ENCODE peak calls at places on chromosomes 5 and 9, in four cellular contexts. One of them, this sample, is unnamed.
A peak's percentile ranks its signal among the peaks of the same experiment; 100 is the strongest.

GRCh38 chr9:92759990-92760893 is 4.4 kb downstream of the BICD2 start:
- DNase-seq in HepG2: no peak
- DNase-seq in GM12878: no peak
- DNase-seq in K562: no peak
- DNase-seq in this sample: no peak

GRCh38 chr5:52864376-52864775 is 76.7 kb downstream of the ITGA1 start:
- DNase-seq in HepG2: no peak
- DNase-seq in GM12878: no peak
- DNase-seq in K562: no peak
- DNase-seq in this sample: no peak

GRCh38 chr5:1779021-1779680 is 20.5 kb downstream of the MRPL36 start:
- DNase-seq in HepG2: no peak
- DNase-seq in GM12878: no peak
- DNase-seq in K562: no peak
- DNase-seq in this sample: peak; percentile 9

GRCh38 chr9:71647094-71647591 is 121.2 kb downstream of the CEMIP2 start:
- DNase-seq in HepG2: no peak
- DNase-seq in GM12878: peak; percentile 16
- DNase-seq in K562: peak; percentile 61
- DNase-seq in this sample: no peak

GRCh38 chr9:94882953-94883641 is 156.6 kb downstream of the AOPEP start:
- DNase-seq in HepG2: no peak
- DNase-seq in GM12878: no peak
- DNase-seq in K562: no peak
- DNase-seq in this sample: no peak

GRCh38 chr5:95712347-95712958 is 18.7 kb upstream of the RHOBTB3 start:
- DNase-seq in HepG2: no peak
- DNase-seq in GM12878: no peak
- DNase-seq in K562: peak; percentile 88
- DNase-seq in this sample: no peak

GRCh38 chr9:98357921-98358535 is 102.6 kb upstream of the TBC1D2 start:
- DNase-seq in HepG2: no peak
- DNase-seq in GM12878: no peak
- DNase-seq in K562: no peak
- DNase-seq in this sample: no peak

GRCh38 chr9:125701351-125701750 is 5.7 kb downstream of the MAPKAP1 start:
- DNase-seq in HepG2: no peak
- DNase-seq in GM12878: no peak
- DNase-seq in K562: no peak
- DNase-seq in this sample: no peak

GRCh38 chr5:55037046-55037771 is 13.2 kb downstream of the GZMK start:
- DNase-seq in HepG2: no peak
- DNase-seq in GM12878: no peak
- DNase-seq in K562: no peak
- DNase-seq in this sample: peak; percentile 31

GRCh38 chr5:106675674-106676073 is 995.1 kb downstream of the EFNA5 start:
- DNase-seq in HepG2: no peak
- DNase-seq in GM12878: no peak
- DNase-seq in K562: no peak
- DNase-seq in this sample: no peak

GRCh38 chr9:129458155-129458661 is 162.7 kb downstream of the C9orf50 start:
- DNase-seq in HepG2: peak; percentile 51
- DNase-seq in GM12878: peak; percentile 24
- DNase-seq in K562: no peak
- DNase-seq in this sample: no peak

GRCh38 chr9:26357803-26358339 is 534.7 kb downstream of the CAAP1 start:
- DNase-seq in HepG2: no peak
- DNase-seq in GM12878: no peak
- DNase-seq in K562: no peak
- DNase-seq in this sample: no peak

GRCh38 chr9:35606138-35606504 is 1.1 kb downstream of the TESK1 start:
- DNase-seq in HepG2: no peak
- DNase-seq in GM12878: no peak
- DNase-seq in K562: no peak
- DNase-seq in this sample: no peak
- TF ChIP-seq ETV6 in HepG2: no peak
- TF ChIP-seq ETV6 in GM12878: no peak
- TF ChIP-seq ETV6 in K562: no peak
- TF ChIP-seq ETV6 in this sample: no peak

DNA sequence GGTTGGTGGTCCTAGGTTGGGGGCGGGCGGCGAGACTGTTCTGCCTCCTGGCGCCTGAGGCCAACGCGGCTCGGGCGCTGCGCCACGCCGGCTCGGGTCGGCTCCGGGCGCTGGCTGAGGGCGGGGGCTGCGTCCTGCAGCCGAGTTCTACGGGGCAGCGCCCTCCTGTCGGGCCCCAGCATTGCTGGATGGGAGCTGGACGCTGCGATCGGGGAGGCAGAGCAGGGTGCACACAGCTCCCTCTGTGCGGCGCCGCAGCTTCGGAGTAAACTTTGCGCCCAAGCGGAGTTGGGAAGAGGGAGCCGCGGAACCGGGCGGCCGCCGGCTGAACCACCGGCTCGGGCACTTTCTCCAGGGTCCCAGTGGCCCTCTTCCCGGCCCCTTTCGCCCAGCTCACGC is 530 bp downstream of the PRDM6 start:
- DNase-seq in HepG2: peak; percentile 12
- DNase-seq in GM12878: no peak
- DNase-seq in K562: no peak
- DNase-seq in this sample: peak; percentile 65
- TF ChIP-seq ATF2 in HepG2: no peak
- TF ChIP-seq ATF2 in GM12878: no peak
- TF ChIP-seq ATF2 in K562: no peak
- TF ChIP-seq ATF2 in this sample: no peak

DNA sequence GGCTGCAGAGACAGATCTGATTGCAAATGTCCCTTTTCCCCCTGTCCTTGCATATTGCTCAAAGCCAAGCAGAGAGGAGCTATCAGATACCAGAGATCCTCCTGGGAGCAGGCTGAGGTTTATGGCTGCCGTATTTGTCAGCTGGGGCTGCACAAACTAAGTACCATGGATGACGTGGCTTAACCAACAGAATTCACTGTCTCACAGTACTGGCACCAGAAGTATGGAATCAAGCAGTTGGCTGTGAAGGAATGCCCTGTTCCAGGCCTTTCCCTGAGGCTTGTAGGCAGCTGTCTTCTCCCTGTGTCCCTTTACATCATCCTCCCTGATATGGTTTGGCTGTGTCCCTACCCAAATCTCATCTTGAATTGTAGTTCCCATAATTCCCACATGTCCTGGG is 2.6 kb downstream of the CFAP90 start:
- DNase-seq in HepG2: no peak
- DNase-seq in GM12878: no peak
- DNase-seq in K562: no peak
- DNase-seq in this sample: no peak
- TF ChIP-seq ETV6 in HepG2: no peak
- TF ChIP-seq ETV6 in GM12878: no peak
- TF ChIP-seq ETV6 in K562: no peak
- TF ChIP-seq ETV6 in this sample: no peak

GRCh38 chr9:124285903-124286291 is 28.1 kb downstream of the NEK6 start:
- DNase-seq in HepG2: no peak
- DNase-seq in GM12878: peak; percentile 70
- DNase-seq in K562: peak; percentile 36
- DNase-seq in this sample: no peak
- TF ChIP-seq ATF2 in HepG2: no peak
- TF ChIP-seq ATF2 in GM12878: no peak
- TF ChIP-seq ATF2 in K562: no peak
- TF ChIP-seq ATF2 in this sample: no peak

DNA sequence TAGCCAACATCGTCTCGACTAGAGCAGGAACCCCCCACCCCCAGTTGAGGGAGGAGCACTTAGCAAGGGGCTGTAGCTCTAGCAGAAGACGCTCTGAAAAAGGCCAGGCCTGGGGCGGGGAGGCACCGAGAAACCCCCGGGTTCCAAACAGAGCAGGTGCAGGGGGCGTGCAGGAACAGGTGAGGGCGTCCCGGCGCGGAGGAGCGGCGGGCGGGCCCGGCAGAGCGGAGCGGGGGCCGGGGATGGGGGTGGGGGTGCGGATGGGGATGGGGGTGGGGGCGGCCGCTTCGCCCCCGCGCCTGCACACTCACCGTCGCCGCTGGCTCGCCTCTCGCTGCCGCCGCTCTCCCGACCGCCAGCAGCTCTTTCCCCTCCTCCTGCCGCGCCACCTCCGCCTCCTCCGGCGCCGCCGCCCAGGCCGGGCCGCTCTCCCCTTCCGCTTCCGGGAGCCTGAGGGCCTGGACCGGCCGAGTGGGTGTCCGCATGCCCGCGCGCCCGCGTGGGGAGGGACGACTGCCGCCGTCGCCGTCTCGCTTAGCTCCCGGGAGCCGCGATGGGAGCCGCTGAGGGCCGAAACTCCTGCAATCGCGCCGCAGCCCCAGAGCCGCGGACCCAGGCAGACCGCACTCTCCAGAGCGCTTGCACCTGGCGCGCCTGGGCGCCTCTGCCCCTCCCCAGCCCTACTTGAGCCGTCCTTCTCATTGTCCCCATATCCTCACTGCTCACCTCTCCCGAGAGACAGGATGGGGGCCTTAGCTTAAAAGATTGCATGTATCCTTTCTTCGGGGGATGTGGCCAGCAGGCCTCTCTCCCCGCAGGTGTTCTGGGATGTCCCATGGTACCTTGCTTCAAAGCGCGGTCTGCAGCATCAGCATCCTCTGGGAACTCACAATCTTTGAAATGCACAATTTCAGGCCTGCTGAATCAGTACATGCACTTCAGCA is at the start of gene ZDHHC21:
- DNase-seq in HepG2: peak; percentile 20
- DNase-seq in GM12878: no peak
- DNase-seq in K562: peak; percentile 27
- DNase-seq in this sample: peak; percentile 70
- TF ChIP-seq ETV6 in HepG2: peak; percentile 59
- TF ChIP-seq ETV6 in GM12878: no peak
- TF ChIP-seq ETV6 in K562: no peak
- TF ChIP-seq ETV6 in this sample: no peak

DNA sequence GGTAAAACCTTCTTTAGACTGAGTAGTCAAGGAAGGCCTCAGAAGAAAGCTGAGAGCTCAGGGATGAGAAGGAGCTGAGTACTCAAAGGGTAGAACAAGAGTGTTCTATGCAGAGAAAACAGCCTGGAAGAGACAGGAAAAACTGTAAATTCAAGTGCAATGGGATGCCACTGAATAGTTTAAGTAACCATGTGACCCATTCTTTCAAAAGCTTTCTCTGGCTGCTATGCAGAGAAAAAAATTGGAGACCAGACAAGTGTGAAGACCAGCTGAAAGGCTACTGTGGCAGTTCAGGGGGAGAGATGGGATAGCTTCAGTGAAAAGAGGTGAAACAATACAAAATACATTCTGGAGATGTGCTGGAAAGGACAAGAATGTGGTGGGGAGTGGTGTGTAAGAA is 61.3 kb upstream of the RNF38 start:
- DNase-seq in HepG2: no peak
- DNase-seq in GM12878: no peak
- DNase-seq in K562: no peak
- DNase-seq in this sample: no peak
- TF ChIP-seq ATF2 in HepG2: no peak
- TF ChIP-seq ATF2 in GM12878: no peak
- TF ChIP-seq ATF2 in K562: no peak
- TF ChIP-seq ATF2 in this sample: no peak

GRCh38 chr5:177231479-177232250 is 71.9 kb downstream of the RAB24 start:
- DNase-seq in HepG2: no peak
- DNase-seq in GM12878: no peak
- DNase-seq in K562: no peak
- DNase-seq in this sample: no peak
- TF ChIP-seq ETV6 in HepG2: no peak
- TF ChIP-seq ETV6 in GM12878: no peak
- TF ChIP-seq ETV6 in K562: no peak
- TF ChIP-seq ETV6 in this sample: no peak

GRCh38 chr9:107929439-107929838 is 439.9 kb upstream of the KLF4 start:
- DNase-seq in HepG2: no peak
- DNase-seq in GM12878: no peak
- DNase-seq in K562: no peak
- DNase-seq in this sample: no peak
- TF ChIP-seq ATF2 in HepG2: no peak
- TF ChIP-seq ATF2 in GM12878: no peak
- TF ChIP-seq ATF2 in K562: no peak
- TF ChIP-seq ATF2 in this sample: no peak

GRCh38 chr9:87793292-87793691 is 67.4 kb downstream of the CTSL start:
- DNase-seq in HepG2: peak; percentile 85
- DNase-seq in GM12878: no peak
- DNase-seq in K562: peak; percentile 38
- DNase-seq in this sample: no peak
- TF ChIP-seq ETV6 in HepG2: no peak
- TF ChIP-seq ETV6 in GM12878: no peak
- TF ChIP-seq ETV6 in K562: no peak
- TF ChIP-seq ETV6 in this sample: no peak